ENCODE peak calls at places on chromosomes 13 and 19, in eight cellular contexts. One of them, this sample, is unnamed.

GRCh38 chr13:40933508-40933907 is 85.6 kb downstream of the ELF1 start:
- DNase-seq in omental fat pad: no peak
- DNase-seq in nephron progenitor cell: no peak
- DNase-seq in NCI-H2107: no peak
- DNase-seq in lower lobe of right lung: no peak
- DNase-seq in GM12892: peak; percentile 25
- DNase-seq in neural progenitor cell: no peak
- DNase-seq in NCI-H82: no peak
- DNase-seq in this sample: no peak

GRCh38 chr19:45439569-45440258 is 16.0 kb upstream of the ERCC1 start:
- DNase-seq in omental fat pad: peak; percentile 56
- DNase-seq in nephron progenitor cell: peak; percentile 88
- DNase-seq in NCI-H2107: no peak
- DNase-seq in lower lobe of right lung: peak; percentile 88
- DNase-seq in GM12892: peak; percentile 86
- DNase-seq in neural progenitor cell: peak; percentile 88
- DNase-seq in NCI-H82: peak; percentile 86
- DNase-seq in this sample: peak; percentile 90

GRCh38 chr19:41792513-41793413 is 3.6 kb upstream of the CEACAM3 start:
- DNase-seq in omental fat pad: no peak
- DNase-seq in nephron progenitor cell: peak; percentile 47
- DNase-seq in NCI-H2107: no peak
- DNase-seq in lower lobe of right lung: peak; percentile 83
- DNase-seq in GM12892: no peak
- DNase-seq in neural progenitor cell: peak; percentile 79
- DNase-seq in NCI-H82: peak; percentile 71
- DNase-seq in this sample: no peak

GRCh38 chr13:113787694-113788093 is 28.7 kb downstream of the TMEM255B start:
- DNase-seq in omental fat pad: peak; percentile 5
- DNase-seq in nephron progenitor cell: no peak
- DNase-seq in NCI-H2107: no peak
- DNase-seq in lower lobe of right lung: no peak
- DNase-seq in GM12892: no peak
- DNase-seq in neural progenitor cell: no peak
- DNase-seq in NCI-H82: no peak
- DNase-seq in this sample: peak; percentile 41

GRCh38 chr19:55441692-55442321 is 1.3 kb downstream of the SHISA7 start:
- DNase-seq in omental fat pad: no peak
- DNase-seq in nephron progenitor cell: no peak
- DNase-seq in NCI-H2107: no peak
- DNase-seq in lower lobe of right lung: no peak
- DNase-seq in GM12892: no peak
- DNase-seq in neural progenitor cell: peak; percentile 48
- DNase-seq in NCI-H82: peak; percentile 46
- DNase-seq in this sample: peak; percentile 94

GRCh38 chr13:33185853-33186252 is 99.7 kb downstream of the STARD13 start:
- DNase-seq in omental fat pad: no peak
- DNase-seq in nephron progenitor cell: no peak
- DNase-seq in NCI-H2107: no peak
- DNase-seq in lower lobe of right lung: no peak
- DNase-seq in GM12892: no peak
- DNase-seq in neural progenitor cell: no peak
- DNase-seq in NCI-H82: no peak
- DNase-seq in this sample: no peak

GRCh38 chr19:12825259-12826131 is 8.9 kb downstream of the RTBDN start:
- DNase-seq in omental fat pad: no peak
- DNase-seq in nephron progenitor cell: peak; percentile 84
- DNase-seq in NCI-H2107: no peak
- DNase-seq in lower lobe of right lung: no peak
- DNase-seq in GM12892: no peak
- DNase-seq in neural progenitor cell: peak; percentile 92
- DNase-seq in NCI-H82: peak; percentile 92
- DNase-seq in this sample: peak; percentile 52

GRCh38 chr19:50725218-50725931 is 2.2 kb downstream of the CLEC11A start:
- DNase-seq in omental fat pad: no peak
- DNase-seq in nephron progenitor cell: no peak
- DNase-seq in NCI-H2107: no peak
- DNase-seq in lower lobe of right lung: no peak
- DNase-seq in GM12892: no peak
- DNase-seq in neural progenitor cell: no peak
- DNase-seq in NCI-H82: peak; percentile 50
- DNase-seq in this sample: no peak

GRCh38 chr13:38862443-38862842 is 128.2 kb downstream of the STOML3 start:
- DNase-seq in omental fat pad: no peak
- DNase-seq in nephron progenitor cell: no peak
- DNase-seq in NCI-H2107: no peak
- DNase-seq in lower lobe of right lung: no peak
- DNase-seq in GM12892: no peak
- DNase-seq in neural progenitor cell: no peak
- DNase-seq in NCI-H82: no peak
- DNase-seq in this sample: no peak

GRCh38 chr19:35120492-35120891 is 4.9 kb downstream of the FXYD3 start:
- DNase-seq in omental fat pad: no peak
- DNase-seq in nephron progenitor cell: no peak
- DNase-seq in NCI-H2107: no peak
- DNase-seq in lower lobe of right lung: no peak
- DNase-seq in GM12892: no peak
- DNase-seq in neural progenitor cell: no peak
- DNase-seq in NCI-H82: peak; percentile 91
- DNase-seq in this sample: peak; percentile 99

GRCh38 chr13:99434258-99434788 is 66.9 kb upstream of the TM9SF2 start:
- DNase-seq in omental fat pad: no peak
- DNase-seq in nephron progenitor cell: no peak
- DNase-seq in NCI-H2107: no peak
- DNase-seq in lower lobe of right lung: no peak
- DNase-seq in GM12892: no peak
- DNase-seq in neural progenitor cell: no peak
- DNase-seq in NCI-H82: no peak
- DNase-seq in this sample: no peak

GRCh38 chr13:37316935-37317334 is 211.5 kb upstream of the CSNK1A1L start:
- DNase-seq in omental fat pad: no peak
- DNase-seq in nephron progenitor cell: no peak
- DNase-seq in NCI-H2107: no peak
- DNase-seq in lower lobe of right lung: no peak
- DNase-seq in GM12892: no peak
- DNase-seq in neural progenitor cell: no peak
- DNase-seq in NCI-H82: no peak
- DNase-seq in this sample: no peak

GRCh38 chr19:33248104-33248503 is 22.5 kb upstream of the SLC7A10 start:
- DNase-seq in omental fat pad: no peak
- DNase-seq in nephron progenitor cell: no peak
- DNase-seq in NCI-H2107: no peak
- DNase-seq in lower lobe of right lung: peak; percentile 41
- DNase-seq in GM12892: no peak
- DNase-seq in neural progenitor cell: no peak
- DNase-seq in NCI-H82: no peak
- DNase-seq in this sample: no peak

GRCh38 chr19:19468424-19469050 is 46.8 kb downstream of the TSSK6 start:
- DNase-seq in omental fat pad: no peak
- DNase-seq in nephron progenitor cell: no peak
- DNase-seq in NCI-H2107: no peak
- DNase-seq in lower lobe of right lung: no peak
- DNase-seq in GM12892: no peak
- DNase-seq in neural progenitor cell: no peak
- DNase-seq in NCI-H82: no peak
- DNase-seq in this sample: peak; percentile 24

GRCh38 chr19:17091758-17092333 is 16.3 kb downstream of the MYO9B start:
- DNase-seq in omental fat pad: no peak
- DNase-seq in nephron progenitor cell: no peak
- DNase-seq in NCI-H2107: no peak
- DNase-seq in lower lobe of right lung: peak; percentile 84
- DNase-seq in GM12892: no peak
- DNase-seq in neural progenitor cell: no peak
- DNase-seq in NCI-H82: no peak
- DNase-seq in this sample: no peak

GRCh38 chr19:5927439-5927821 is 13.4 kb downstream of the CAPS start:
- DNase-seq in omental fat pad: no peak
- DNase-seq in nephron progenitor cell: no peak
- DNase-seq in NCI-H2107: no peak
- DNase-seq in lower lobe of right lung: no peak
- DNase-seq in GM12892: peak; percentile 67
- DNase-seq in neural progenitor cell: no peak
- DNase-seq in NCI-H82: no peak
- DNase-seq in this sample: no peak

GRCh38 chr19:46546194-46546896 is 50.7 kb upstream of the PNMA8B start:
- DNase-seq in omental fat pad: no peak
- DNase-seq in nephron progenitor cell: peak; percentile 31
- DNase-seq in NCI-H2107: no peak
- DNase-seq in lower lobe of right lung: peak; percentile 67
- DNase-seq in GM12892: no peak
- DNase-seq in neural progenitor cell: peak; percentile 51
- DNase-seq in NCI-H82: peak; percentile 87
- DNase-seq in this sample: peak; percentile 42

This sample was measured in NCI-H69.